ENCODE peak calls at places on chromosomes 16 and 17, in ten cellular contexts. M is Caco-2, O is esophagus squamous epithelium, E is cardiac fibroblast, P is astrocyte of the spinal cord, I is BJ, B is heart right ventricle, L is ovary, C is heart left ventricle, R is tibial artery. G is an unnamed sample.

GRCh38 chr16:84443166-84443802 is 61.2 kb downstream of the MEAK7 start:
- DNase-seq in B (no peak), O (no peak), I (no peak), C (no peak), R (no peak), E (no peak), L (no peak), M (no peak), P (no peak), G (no peak)

GRCh38 chr16:12458591-12459400 is 344.9 kb downstream of the CPPED1 start:
- DNase-seq in M (no peak), O (no peak), I (no peak), E (no peak), B (peak), L (no peak), P (no peak), R (no peak), C (peak), G (no peak)

GRCh38 chr17:82064433-82065192 is 991 bp downstream of the DUS1L start:
- DNase-seq in M (no peak), L (no peak), O (no peak), B (no peak), E (no peak), I (no peak), C (peak), P (no peak), R (no peak), G (no peak)

GRCh38 chr17:44916059-44916780 is 920 bp upstream of the GFAP start:
- DNase-seq in B (no peak), I (no peak), O (no peak), M (peak), C (no peak), L (no peak), P (no peak), R (no peak), E (peak), G (no peak)

GRCh38 chr16:66735891-66736290 is 15.5 kb downstream of the DYNC1LI2 start:
- DNase-seq in I (no peak), M (no peak), O (no peak), B (no peak), L (no peak), E (no peak), P (no peak), C (no peak), R (no peak), G (no peak)

GRCh38 chr16:8631818-8632217 is 10.3 kb downstream of the METTL22 start:
- DNase-seq in L (no peak), B (no peak), O (no peak), R (no peak), P (no peak), I (no peak), M (no peak), C (no peak), E (no peak), G (no peak)

GRCh38 chr17:64615025-64615677 is 47.0 kb downstream of the SMURF2 start:
- DNase-seq in P (peak), O (no peak), R (no peak), L (no peak), M (no peak), E (peak), C (no peak), I (peak), B (no peak), G (no peak)

GRCh38 chr16:7315813-7316212 is 16.8 kb upstream of the RBFOX1 start:
- DNase-seq in P (no peak), E (no peak), B (no peak), I (no peak), R (no peak), O (no peak), M (no peak), L (no peak), C (no peak), G (no peak)

GRCh38 chr16:96935-97381 is 18.9 kb downstream of the MPG start:
- DNase-seq in O (no peak), C (peak), I (no peak), E (peak), L (peak), P (peak), B (peak), M (peak), R (peak), G (peak)

GRCh38 chr17:82668631-82669099 is 20.4 kb upstream of the WDR45B start:
- DNase-seq in R (no peak), L (peak), O (no peak), E (peak), I (no peak), B (peak), C (peak), M (peak), P (peak), G (no peak)

GRCh38 chr17:17156107-17156506 is 50.0 kb downstream of the PLD6 start:
- DNase-seq in L (no peak), B (no peak), C (no peak), E (peak), I (peak), O (no peak), M (no peak), P (peak), R (no peak), G (no peak)

GRCh38 chr16:23026777-23027362 is 122.4 kb downstream of the USP31 start:
- DNase-seq in I (no peak), O (no peak), P (peak), E (peak), M (no peak), B (no peak), C (no peak), R (no peak), L (no peak), G (no peak)

GRCh38 chr17:58172369-58173071 is 5.7 kb downstream of the OR4D2 start:
- DNase-seq in E (peak), O (no peak), R (no peak), M (no peak), C (no peak), B (no peak), I (no peak), L (no peak), P (peak), G (peak)

GRCh38 chr17:49494937-49495841 is at the start of gene NGFR:
- DNase-seq in C (peak), E (peak), O (no peak), I (no peak), M (no peak), L (peak), R (no peak), P (no peak), B (peak), G (no peak)

GRCh38 chr16:30561212-30561816 is 3.1 kb upstream of the ZNF764 start:
- DNase-seq in P (no peak), M (no peak), O (no peak), C (peak), R (no peak), B (peak), I (no peak), E (no peak), L (peak), G (no peak)

GRCh38 chr16:14640538-14640937 is 7.8 kb downstream of the BFAR start:
- DNase-seq in M (no peak), P (no peak), B (no peak), R (no peak), L (no peak), E (no peak), I (no peak), C (no peak), O (no peak), G (no peak)

GRCh38 chr17:7883781-7884386 is 4.7 kb upstream of the CHD3 start:
- DNase-seq in R (no peak), C (no peak), I (no peak), E (peak), B (no peak), O (no peak), L (no peak), P (peak), M (no peak), G (no peak)

GRCh38 chr17:54882371-54882770 is 18.3 kb upstream of the TOM1L1 start:
- DNase-seq in M (no peak), R (no peak), C (no peak), B (no peak), I (no peak), L (no peak), P (no peak), O (no peak), E (no peak), G (no peak)

GRCh38 chr17:29603109-29603674 is 10.3 kb downstream of the ANKRD13B start:
- DNase-seq in P (no peak), M (no peak), O (no peak), I (no peak), L (no peak), C (no peak), E (no peak), R (no peak), B (no peak), G (no peak)

GRCh38 chr16:20023190-20023589 is 50.5 kb downstream of the GPR139 start:
- DNase-seq in L (no peak), P (peak), M (no peak), C (no peak), I (no peak), R (no peak), O (no peak), B (no peak), E (peak), G (no peak)

GRCh38 chr17:9237661-9238301 is 216.5 kb downstream of the NTN1 start:
- DNase-seq in P (no peak), L (no peak), I (no peak), R (no peak), O (no peak), B (no peak), M (no peak), C (no peak), E (no peak), G (no peak)

GRCh38 chr17:42266918-42267766 is 9.0 kb downstream of the STAT5B start:
- DNase-seq in L (no peak), P (peak), I (peak), B (no peak), R (no peak), M (no peak), E (peak), C (no peak), O (no peak), G (no peak)

GRCh38 chr16:25692734-25693508 is 1.2 kb downstream of the HS3ST4 start:
- DNase-seq in B (no peak), P (no peak), I (no peak), O (no peak), L (no peak), C (no peak), E (no peak), M (no peak), R (no peak), G (no peak)

GRCh38 chr16:66970775-66971725 is 10.0 kb downstream of the CES3 start:
- DNase-seq in O (no peak), C (no peak), L (no peak), M (no peak), E (no peak), B (no peak), I (no peak), P (peak), R (no peak), G (no peak)

GRCh38 chr16:15457390-15457789 is 23.0 kb downstream of the BMERB1 start:
- DNase-seq in R (no peak), L (no peak), M (no peak), B (no peak), O (no peak), C (no peak), P (no peak), E (no peak), I (no peak), G (no peak)

GRCh38 chr17:77467513-77467912 is 326.7 kb downstream of the SEC14L1 start:
- DNase-seq in C (no peak), R (no peak), P (no peak), L (no peak), E (no peak), O (no peak), M (no peak), I (no peak), B (no peak), G (no peak)

GRCh38 chr17:64661981-64662773 is at the start of gene SMURF2:
- DNase-seq in B (peak), L (peak), C (peak), M (peak), I (no peak), R (peak), E (peak), P (peak), O (peak), G (no peak)

GRCh38 chr16:56298948-56299602 is 107.8 kb downstream of the GNAO1 start:
- DNase-seq in R (peak), E (no peak), O (no peak), C (no peak), P (no peak), L (no peak), M (no peak), I (no peak), B (no peak), G (peak)

GRCh38 chr17:76384222-76384986 is at the start of gene SPHK1:
- DNase-seq in R (peak), C (peak), E (peak), B (peak), L (peak), I (no peak), P (peak), M (peak), O (no peak), G (no peak)

GRCh38 chr17:76385892-76386786 is 1.7 kb downstream of the SPHK1 start:
- DNase-seq in B (peak), P (peak), E (peak), I (no peak), R (peak), O (no peak), M (peak), L (peak), C (peak), G (no peak)

GRCh38 chr17:76383645-76384221 is 676 bp upstream of the SPHK1 start:
- DNase-seq in L (no peak), P (peak), R (no peak), C (peak), B (peak), E (peak), I (no peak), O (no peak), M (no peak), G (no peak)

GRCh38 chr17:76386966-76387765 is 2.8 kb downstream of the SPHK1 start:
- DNase-seq in C (no peak), L (no peak), P (no peak), B (no peak), M (no peak), E (no peak), O (no peak), I (no peak), R (no peak), G (no peak)

DNA sequence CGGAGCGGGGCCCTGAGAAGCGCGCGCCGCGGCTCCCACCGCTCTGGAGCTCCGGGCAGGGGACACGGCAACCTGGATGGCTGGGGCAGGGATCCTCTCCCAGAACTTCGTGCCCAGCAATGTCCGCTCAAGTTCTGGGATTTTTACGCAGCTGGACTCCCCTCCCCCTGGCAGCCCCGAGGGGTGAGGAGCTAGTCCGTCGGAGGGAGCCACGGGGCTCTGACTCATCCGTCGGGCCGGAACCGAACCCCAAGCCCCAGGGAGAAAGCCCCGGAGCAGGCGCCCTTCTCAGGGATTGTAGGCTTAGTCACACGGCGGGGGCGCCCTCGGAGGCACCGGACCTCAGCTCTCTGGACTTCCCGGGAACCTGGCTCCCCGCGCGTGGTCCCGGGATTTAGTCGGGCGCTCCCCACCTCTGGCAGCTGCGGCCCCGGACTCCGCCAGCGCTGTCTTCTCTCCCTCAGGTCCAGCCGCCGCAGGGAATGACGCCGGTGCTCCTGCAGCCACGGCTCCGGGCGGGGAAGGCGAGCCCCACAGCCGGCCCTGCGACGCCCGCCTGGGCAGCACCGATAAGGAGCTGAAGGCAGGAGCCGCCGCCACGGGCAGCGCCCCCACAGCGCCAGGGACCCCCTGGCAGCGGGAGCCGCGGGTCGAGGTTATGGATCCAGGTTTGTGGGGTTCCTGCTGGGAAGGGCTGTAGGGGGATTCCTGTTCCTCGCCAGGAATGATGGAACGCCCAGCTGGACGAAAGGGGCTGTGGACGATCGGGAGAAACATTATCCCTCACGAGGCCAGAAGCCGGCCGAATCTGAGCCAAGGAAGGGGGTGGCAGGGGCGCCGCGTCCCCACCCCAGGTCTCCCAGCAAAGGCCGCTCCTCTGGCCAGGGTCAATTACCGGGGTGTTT is 830 bp downstream of the SPHK1 start:
- DNase-seq in O (no peak), L (no peak), C (peak), E (peak), M (no peak), B (no peak), R (peak), P (peak), I (no peak), G (no peak)
- TF ChIP-seq CTCF in O (no peak), L (no peak), C (no peak), E (no peak), M (no peak), B (no peak), R (no peak), P (no peak), I (no peak), G (no peak)

GRCh38 chr16:2341456-2342447 is 1.2 kb upstream of the ABCA3 start:
- DNase-seq in P (no peak), O (no peak), M (no peak), I (no peak), R (no peak), B (peak), C (no peak), L (peak), E (no peak), G (no peak)
- H3K4me3 ChIP-seq in P (no peak), O (peak), M (peak), I (no peak), R (peak), B (no peak), C (peak), L (no peak), E (no peak), G (no peak)

DNA sequence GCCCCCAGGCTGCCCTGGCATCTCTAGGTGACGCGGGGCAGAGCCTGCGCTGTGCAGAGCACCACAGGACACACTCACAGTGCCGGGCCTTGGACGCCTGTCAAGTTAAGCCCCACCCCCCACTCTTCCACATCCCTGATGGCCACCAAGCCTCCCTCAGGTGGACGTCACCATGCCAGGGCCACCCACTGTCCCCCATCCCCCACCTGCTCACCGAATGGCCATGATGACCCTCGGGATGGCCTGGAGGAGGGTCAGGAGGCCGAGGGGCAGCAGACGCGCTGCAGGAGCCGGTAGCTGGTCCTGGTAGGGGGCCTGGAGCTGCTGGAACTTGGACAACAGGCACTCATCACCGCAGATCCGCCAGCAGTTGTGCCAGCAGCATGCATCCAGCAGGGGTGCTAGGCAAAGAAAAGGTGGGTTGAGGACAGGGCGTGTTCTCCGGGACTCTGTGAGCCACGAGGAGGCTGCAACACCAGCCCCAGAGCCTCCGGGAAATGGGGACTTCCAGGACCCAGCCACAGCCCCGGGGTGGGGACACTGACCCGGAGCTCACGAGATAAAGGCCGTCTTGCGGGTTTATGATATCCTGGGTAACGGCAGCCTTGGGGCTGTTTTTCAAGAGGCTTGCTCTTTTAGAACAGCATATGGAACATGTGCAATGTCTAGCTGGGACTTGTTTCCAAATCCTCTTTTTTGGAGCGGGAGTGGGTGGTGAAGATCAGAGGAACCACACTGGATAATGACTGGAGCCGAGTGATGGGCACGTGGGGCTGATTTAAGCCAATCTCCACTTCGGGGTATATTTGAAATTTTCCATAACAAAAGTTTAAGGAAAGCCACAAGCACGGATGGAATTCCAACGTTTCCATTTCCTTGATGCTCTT is 11.4 kb downstream of the C16orf95 start:
- DNase-seq in I (peak), B (no peak), L (no peak), E (peak), M (no peak), R (no peak), O (no peak), C (no peak), P (no peak), G (no peak)
- TF ChIP-seq CTCF in I (peak), B (no peak), L (no peak), E (peak), M (no peak), R (no peak), O (no peak), C (no peak), P (peak), G (no peak)

DNA sequence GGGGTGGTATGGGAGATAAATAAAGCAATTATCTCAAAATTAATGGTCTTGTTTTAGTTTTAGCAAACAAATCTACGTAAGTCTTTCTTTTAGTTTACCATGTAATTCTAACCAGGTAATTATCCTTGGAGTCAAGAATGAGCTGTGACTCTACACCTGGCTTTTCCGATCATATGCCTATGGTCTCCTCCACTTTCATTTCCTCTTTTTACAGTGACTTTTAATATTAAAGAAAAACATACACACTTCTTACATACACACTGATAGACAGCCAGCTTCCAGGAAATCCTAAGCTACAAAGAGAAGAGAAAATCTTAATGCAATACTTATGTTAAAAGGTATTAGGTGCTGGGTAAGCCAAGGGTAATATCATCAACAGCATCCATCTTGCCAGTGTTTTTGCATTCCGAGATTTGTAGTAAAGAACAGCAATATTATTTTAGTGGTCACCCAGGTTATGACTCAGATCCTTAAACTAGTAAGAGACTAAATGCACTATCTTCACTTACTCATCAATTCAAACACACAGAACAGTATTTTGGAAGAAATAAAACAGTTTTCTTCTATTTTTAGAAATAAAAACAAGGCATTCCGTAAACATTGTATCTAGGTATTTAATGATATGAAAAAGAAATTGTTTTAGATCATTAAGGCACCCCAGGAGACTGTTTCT is 4.4 kb upstream of the IRX5 start:
- DNase-seq in R (no peak), L (no peak), I (no peak), C (no peak), M (no peak), E (no peak), P (peak), B (no peak), O (no peak), G (no peak)
- H3K4me3 ChIP-seq in R (peak), L (no peak), I (no peak), C (peak), M (peak), E (no peak), P (no peak), B (peak), O (peak), G (no peak)

DNA sequence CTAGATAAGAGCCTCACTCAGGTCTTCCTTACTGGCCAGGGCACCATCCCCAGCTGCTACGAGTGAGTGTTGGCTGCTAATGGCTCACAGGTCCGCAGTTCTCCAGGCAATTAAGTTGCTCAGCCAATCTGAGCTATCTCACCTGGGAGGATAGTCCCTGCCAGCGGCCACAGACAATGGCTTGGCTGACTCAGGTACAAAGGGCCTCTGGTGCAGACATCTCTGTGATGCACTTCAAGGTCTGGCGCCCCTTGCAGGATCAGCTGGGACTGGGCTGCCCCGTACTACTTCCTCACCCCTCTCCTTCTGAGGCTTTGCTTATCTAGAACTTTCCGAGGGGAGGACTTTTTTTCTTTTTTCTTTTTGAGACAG is 49.2 kb upstream of the EMP2 start:
- DNase-seq in R (no peak), M (peak), E (no peak), P (no peak), C (no peak), L (no peak), I (no peak), O (no peak), B (no peak), G (no peak)
- TF ChIP-seq CTCF in R (no peak), M (no peak), E (no peak), P (no peak), C (no peak), L (no peak), I (no peak), O (no peak), B (no peak), G (no peak)

GRCh38 chr16:47887496-47887895 is 268.3 kb downstream of the ABCC12 start:
- DNase-seq in C (no peak), M (no peak), E (no peak), L (no peak), P (peak), B (no peak), O (no peak), R (no peak), I (no peak), G (peak)
- H3K4me3 ChIP-seq in C (no peak), M (no peak), E (no peak), L (no peak), P (no peak), B (no peak), O (no peak), R (no peak), I (no peak), G (no peak)

G was measured in retinal pigment epithelial cell.